ENCODE peak calls at places on chromosomes 12 and 14, in six cellular contexts. E is spleen, T is transverse colon, P is suprapubic skin, X is HCT116, G is sigmoid colon. Z is an unnamed sample.
A peak's percentile ranks its signal among the peaks of the same experiment; 100 is the strongest.

GRCh38 chr14:79693935-79694334 is 517.4 kb downstream of the DIO2 start:
- DNase-seq in X (no peak), P (no peak), G (no peak), T (no peak), E (no peak), Z (no peak)

GRCh38 chr12:78037707-78038106 is 207.0 kb downstream of the NAV3 start:
- DNase-seq in X (no peak), E (no peak), G (no peak), T (no peak), P (no peak), Z (no peak)

GRCh38 chr14:74571901-74572828 is 39.9 kb downstream of the LTBP2 start:
- DNase-seq in E (peak; percentile 25), T (peak; percentile 21), P (no peak), X (peak; percentile 78), G (no peak), Z (no peak)

GRCh38 chr14:92952497-92953298 is 29.7 kb downstream of the CHGA start:
- DNase-seq in T (no peak), P (no peak), G (no peak), X (no peak), E (no peak), Z (no peak)

GRCh38 chr14:72608391-72609204 is 285.3 kb downstream of the DPF3 start:
- DNase-seq in G (no peak), P (no peak), X (peak; percentile 33), T (no peak), E (no peak), Z (no peak)

GRCh38 chr12:39402922-39403321 is 40.0 kb downstream of the KIF21A start:
- DNase-seq in T (no peak), G (no peak), X (no peak), P (no peak), E (no peak), Z (no peak)

GRCh38 chr12:87952850-87953249 is 76.4 kb downstream of the C12orf50 start:
- DNase-seq in E (no peak), G (no peak), X (no peak), P (no peak), T (no peak), Z (no peak)

GRCh38 chr12:128587918-128588317 is 235.8 kb downstream of the SLC15A4 start:
- DNase-seq in E (no peak), G (no peak), X (no peak), T (no peak), P (no peak), Z (no peak)

GRCh38 chr14:71833476-71833875 is 98.8 kb upstream of the RGS6 start:
- DNase-seq in E (no peak), X (no peak), T (peak; percentile 15), P (no peak), G (no peak), Z (no peak)

GRCh38 chr12:95918194-95918993 is 24.0 kb downstream of the CCDC38 start:
- DNase-seq in E (no peak), X (peak; percentile 37), G (no peak), T (peak; percentile 15), P (no peak), Z (no peak)

GRCh38 chr12:9798008-9798619 is 29.2 kb upstream of the KLRF1 start:
- DNase-seq in E (peak; percentile 61), T (peak; percentile 64), P (no peak), X (peak; percentile 71), G (no peak), Z (peak; percentile 45)

GRCh38 chr14:100438271-100438670 is 115.1 kb downstream of the SLC25A47 start:
- DNase-seq in G (no peak), X (no peak), T (no peak), E (no peak), P (no peak), Z (no peak)

GRCh38 chr14:94051779-94052178 is 25.6 kb downstream of the OTUB2 start:
- DNase-seq in X (no peak), G (no peak), E (peak; percentile 43), T (no peak), P (peak; percentile 67), Z (no peak)

GRCh38 chr14:94054936-94055335 is 26.1 kb downstream of the DDX24 start:
- DNase-seq in P (peak; percentile 21), X (no peak), G (no peak), E (peak; percentile 30), T (no peak), Z (no peak)

GRCh38 chr14:94051115-94051514 is 25.0 kb downstream of the OTUB2 start:
- DNase-seq in T (peak; percentile 56), X (no peak), G (peak; percentile 81), E (peak; percentile 63), P (peak; percentile 28), Z (peak; percentile 50)

GRCh38 chr14:94054401-94054800 is 26.6 kb downstream of the DDX24 start:
- DNase-seq in X (no peak), E (peak; percentile 27), G (no peak), P (no peak), T (no peak), Z (no peak)

GRCh38 chr14:94052662-94053061 is 26.5 kb downstream of the OTUB2 start:
- DNase-seq in X (no peak), P (peak; percentile 2), T (no peak), G (no peak), E (peak; percentile 17), Z (peak; percentile 14)
- H3K4me1 ChIP-seq in X (no peaks in the 10 kb centered on the region), P (no peaks in the 10 kb centered on the region), T (no peaks in the 10 kb centered on the region), G (peaks cover 18% of the 10 kb centered on the region), E (peaks cover 6% of the 10 kb centered on the region), Z (no peaks in the 10 kb centered on the region)

GRCh38 chr14:68780358-68781160 is 12.3 kb downstream of the ZFP36L1 start:
- DNase-seq in G (peak; percentile 91), T (peak; percentile 68), P (peak; percentile 78), E (peak; percentile 88), X (no peak), Z (no peak)

GRCh38 chr14:68782091-68782981 is 10.5 kb downstream of the ZFP36L1 start:
- DNase-seq in E (no peak), T (no peak), X (no peak), P (peak; percentile 60), G (peak; percentile 65), Z (peak; percentile 15)

GRCh38 chr14:68783408-68784297 is 9.2 kb downstream of the ZFP36L1 start:
- DNase-seq in P (peak; percentile 49), E (no peak), G (peak; percentile 58), X (no peak), T (peak; percentile 65), Z (peak; percentile 13)

GRCh38 chr14:68779761-68780323 is 13.0 kb downstream of the ZFP36L1 start:
- DNase-seq in P (peak; percentile 48), T (peak; percentile 66), G (peak; percentile 81), X (peak; percentile 94), E (no peak), Z (no peak)

GRCh38 chr14:68781161-68782021 is 11.5 kb downstream of the ZFP36L1 start:
- DNase-seq in T (peak; percentile 64), G (peak; percentile 68), X (no peak), E (peak; percentile 87), P (peak; percentile 76), Z (no peak)
- TF ChIP-seq POLR2AphosphoS5 in T (no peak), G (no peak), X (no peak), E (peak; percentile 65), P (no peak), Z (no peak)

DNA sequence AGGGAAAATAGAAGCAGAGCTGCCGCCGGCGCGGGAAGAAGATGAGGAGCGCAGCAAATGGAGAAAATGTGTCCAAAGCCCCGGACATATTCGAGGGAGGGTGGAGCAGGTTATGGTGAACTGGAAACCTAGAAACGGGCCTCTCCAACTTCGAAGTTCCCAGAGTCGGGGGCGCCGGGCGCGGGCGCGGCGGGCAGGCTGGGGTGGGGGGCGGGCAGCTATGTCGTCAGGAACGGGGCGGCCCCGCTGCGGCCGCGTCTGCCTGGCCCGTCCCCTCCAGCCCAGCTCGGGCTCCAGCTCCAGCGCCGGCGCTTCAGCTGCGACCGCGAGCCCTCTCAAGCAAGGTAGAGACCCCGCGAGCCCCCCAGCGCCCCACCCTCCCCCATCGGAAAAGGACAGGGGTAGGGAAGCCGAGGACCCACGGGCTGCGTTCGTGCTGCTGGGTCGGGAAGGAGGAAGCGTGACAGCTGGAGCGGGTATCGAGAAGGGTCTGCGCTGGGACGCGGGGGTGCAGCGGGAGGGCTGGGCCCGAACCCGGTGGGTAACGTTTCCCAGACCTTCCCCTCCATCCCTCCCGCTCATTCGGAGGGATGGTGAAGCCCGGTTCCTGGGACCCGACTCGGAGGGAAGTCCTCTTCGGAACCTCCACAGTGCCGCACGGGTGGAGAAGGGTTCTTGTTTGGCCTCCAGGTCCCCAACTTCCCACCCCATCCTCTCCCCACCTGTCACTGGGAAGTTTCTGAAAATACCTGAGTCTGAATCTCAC is 1.0 kb downstream of the DGKA start:
- DNase-seq in E (peak; percentile 93), P (peak; percentile 85), G (peak; percentile 81), T (peak; percentile 70), X (no peak), Z (no peak)
- TF ChIP-seq POLR2A in E (no peak), P (no peak), G (peak; percentile 16), T (no peak), X (no peak), Z (no peak)

GRCh38 chr12:89385965-89386537 is 33.8 kb upstream of the DUSP6 start:
- DNase-seq in E (no peak), P (no peak), G (no peak), T (no peak), X (no peak), Z (no peak)
- H3K4me1 ChIP-seq in E (peaks cover 17% of the 10 kb centered on the region), P (peaks cover 47% of the 10 kb centered on the region), G (peaks cover 27% of the 10 kb centered on the region), T (peaks cover 64% of the 10 kb centered on the region), X (peaks cover 8% of the 10 kb centered on the region), Z (peaks cover 23% of the 10 kb centered on the region)

Z was measured in breast epithelium.